ENCODE peak calls at places on chromosomes 3 and 15, in six cellular contexts. P is Peyer's patch, R is cardiac muscle cell, C is body of pancreas, Y is heart right ventricle, L is gastrocnemius medialis. O is an unnamed sample.

GRCh38 chr15:62163397-62163796 is 1.7 kb downstream of the C2CD4B start:
- DNase-seq in L (no peak), P (no peak), R (no peak), C (no peak), Y (no peak), O (no peak)

GRCh38 chr3:116000315-116000714 is 377.0 kb downstream of the GAP43 start:
- DNase-seq in R (peak; percentile 71), Y (no peak), C (peak; percentile 11), L (no peak), P (no peak), O (no peak)

GRCh38 chr3:132276228-132276906 is 40.8 kb upstream of the ACP3 start:
- DNase-seq in R (no peak), L (no peak), P (no peak), Y (no peak), C (peak; percentile 31), O (no peak)

GRCh38 chr15:63044645-63045437 is 2.3 kb downstream of the TPM1 start:
- DNase-seq in P (no peak), Y (peak; percentile 41), R (no peak), C (no peak), L (no peak), O (no peak)

GRCh38 chr3:38017445-38018295 is 11.8 kb downstream of the PLCD1 start:
- DNase-seq in Y (no peak), R (no peak), C (peak; percentile 1), L (no peak), P (no peak), O (no peak)

GRCh38 chr15:32794973-32795372 is 77.2 kb downstream of the GREM1 start:
- DNase-seq in P (no peak), L (no peak), C (no peak), R (no peak), Y (no peak), O (no peak)

GRCh38 chr3:44522494-44522933 is 32.5 kb upstream of the ZKSCAN7 start:
- DNase-seq in R (no peak), L (no peak), Y (no peak), P (no peak), C (no peak), O (no peak)

GRCh38 chr3:41630017-41630416 is 331.9 kb downstream of the ULK4 start:
- DNase-seq in Y (no peak), P (no peak), R (no peak), L (no peak), C (no peak), O (no peak)

GRCh38 chr3:195813916-195814486 is 2.3 kb upstream of the MUC4 start:
- DNase-seq in P (no peak), R (no peak), C (no peak), L (no peak), Y (no peak), O (no peak)

GRCh38 chr3:178703268-178703975 is 167.2 kb downstream of the KCNMB2 start:
- DNase-seq in L (no peak), C (no peak), R (peak; percentile 18), P (no peak), Y (no peak), O (no peak)

GRCh38 chr3:151372063-151372820 is 12.3 kb downstream of the P2RY12 start:
- DNase-seq in P (no peak), L (no peak), C (no peak), Y (no peak), R (no peak), O (no peak)

GRCh38 chr3:184289426-184289938 is 9.6 kb upstream of the PSMD2 start:
- DNase-seq in P (peak; percentile 67), C (peak; percentile 61), Y (peak; percentile 34), R (peak; percentile 65), L (peak; percentile 28), O (peak; percentile 37)

GRCh38 chr3:127422663-127423375 is 135.0 kb upstream of the PRR20G start:
- DNase-seq in L (no peak), Y (no peak), P (no peak), C (no peak), R (no peak), O (no peak)

GRCh38 chr3:160112996-160113395 is 112.2 kb upstream of the C3orf80 start:
- DNase-seq in L (no peak), Y (no peak), P (no peak), R (no peak), C (no peak), O (no peak)

GRCh38 chr15:96416934-96417759 is 86.6 kb downstream of the NR2F2 start:
- DNase-seq in P (no peak), Y (no peak), L (no peak), R (peak; percentile 22), C (no peak), O (no peak)

GRCh38 chr3:114452176-114452744 is 158.4 kb downstream of the TIGIT start:
- DNase-seq in P (no peak), C (no peak), Y (no peak), R (no peak), L (no peak), O (peak; percentile 8)

GRCh38 chr15:93467327-93467726 is 378.3 kb upstream of the RGMA start:
- DNase-seq in L (peak; percentile 98), R (no peak), Y (peak; percentile 52), P (peak; percentile 62), C (peak; percentile 56), O (peak; percentile 69)

GRCh38 chr3:38490288-38490860 is 5.8 kb upstream of the EXOG start:
- DNase-seq in C (no peak), P (no peak), L (no peak), Y (no peak), R (no peak), O (no peak)

GRCh38 chr3:156321934-156322333 is 201.6 kb downstream of the KCNAB1 start:
- DNase-seq in R (no peak), C (no peak), L (no peak), Y (no peak), P (no peak), O (no peak)

GRCh38 chr3:178078933-178079332 is 457.3 kb upstream of the KCNMB2 start:
- DNase-seq in P (no peak), R (peak; percentile 93), L (no peak), Y (no peak), C (peak; percentile 30), O (no peak)

GRCh38 chr15:43958894-43959330 is 132.1 kb downstream of the WDR76 start:
- DNase-seq in L (no peak), P (no peak), Y (no peak), C (no peak), R (peak; percentile 42), O (no peak)

GRCh38 chr15:67177750-67178149 is 76.7 kb downstream of the AAGAB start:
- DNase-seq in R (no peak), C (no peak), L (peak; percentile 18), P (no peak), Y (no peak), O (no peak)

GRCh38 chr3:117903226-117903625 is 1131.4 kb downstream of the IGSF11 start:
- DNase-seq in Y (no peak), P (no peak), R (no peak), L (no peak), C (peak; percentile 6), O (no peak)

GRCh38 chr3:159208080-159208479 is 406.2 kb downstream of the MFSD1 start:
- DNase-seq in R (no peak), C (no peak), L (no peak), P (no peak), Y (no peak), O (no peak)

GRCh38 chr15:58793862-58794261 is 22.8 kb downstream of the MINDY2 start:
- DNase-seq in L (no peak), C (peak; percentile 52), R (peak; percentile 31), Y (no peak), P (no peak), O (no peak)

GRCh38 chr15:98421419-98422085 is 226.8 kb upstream of the IGF1R start:
- DNase-seq in P (peak; percentile 74), L (peak; percentile 26), C (peak; percentile 51), R (peak; percentile 54), Y (peak; percentile 73), O (peak; percentile 61)

GRCh38 chr3:9211155-9211950 is 38.1 kb downstream of the SRGAP3 start:
- DNase-seq in C (no peak), L (no peak), R (peak; percentile 64), Y (no peak), P (no peak), O (no peak)

GRCh38 chr3:149547954-149548728 is 73.6 kb downstream of the TM4SF4 start:
- DNase-seq in R (peak; percentile 94), Y (no peak), P (no peak), L (peak; percentile 43), C (peak; percentile 71), O (no peak)

GRCh38 chr15:48800811-48801460 is 9.9 kb downstream of the CEP152 start:
- DNase-seq in P (no peak), L (no peak), C (no peak), R (peak; percentile 68), Y (no peak), O (no peak)

GRCh38 chr15:76340802-76341365 is 4.3 kb downstream of the ISL2 start:
- DNase-seq in C (peak; percentile 43), P (peak; percentile 66), L (peak; percentile 37), R (no peak), Y (no peak), O (no peak)

GRCh38 chr3:47996440-47996839 is 19.8 kb downstream of the MAP4 start:
- DNase-seq in R (no peak), C (no peak), L (no peak), P (no peak), Y (no peak), O (no peak)

GRCh38 chr3:42684632-42685362 is 540 bp upstream of the KLHL40 start:
- DNase-seq in C (no peak), P (no peak), L (peak; percentile 24), Y (no peak), R (no peak), O (no peak)
- TF ChIP-seq CTCF in C (no peak), P (no peak), L (no peak), Y (no peak), R (no peak), O (no peak)

GRCh38 chr15:25052191-25052999 is 97.6 kb downstream of the SNRPN start:
- DNase-seq in R (no peak), L (peak; percentile 4), C (no peak), Y (no peak), P (no peak), O (no peak)
- H3K9me3 ChIP-seq in R (peaks cover 10% of the 10 kb centered on the region), L (peaks cover 50% of the 10 kb centered on the region), C (peaks cover 15% of the 10 kb centered on the region), Y (peaks cover 39% of the 10 kb centered on the region), P (no peaks in the 10 kb centered on the region), O (peaks cover 54% of the 10 kb centered on the region)

GRCh38 chr3:187531831-187532230 is 138.4 kb downstream of the SST start:
- DNase-seq in R (no peak), C (no peak), Y (no peak), L (no peak), P (no peak), O (no peak)
- H3K27ac ChIP-seq in R (no peak overlapping the region), C (no peak overlapping the region), Y (no peak overlapping the region), L (no peak overlapping the region), P (no peak overlapping the region), O (no peak overlapping the region)

DNA sequence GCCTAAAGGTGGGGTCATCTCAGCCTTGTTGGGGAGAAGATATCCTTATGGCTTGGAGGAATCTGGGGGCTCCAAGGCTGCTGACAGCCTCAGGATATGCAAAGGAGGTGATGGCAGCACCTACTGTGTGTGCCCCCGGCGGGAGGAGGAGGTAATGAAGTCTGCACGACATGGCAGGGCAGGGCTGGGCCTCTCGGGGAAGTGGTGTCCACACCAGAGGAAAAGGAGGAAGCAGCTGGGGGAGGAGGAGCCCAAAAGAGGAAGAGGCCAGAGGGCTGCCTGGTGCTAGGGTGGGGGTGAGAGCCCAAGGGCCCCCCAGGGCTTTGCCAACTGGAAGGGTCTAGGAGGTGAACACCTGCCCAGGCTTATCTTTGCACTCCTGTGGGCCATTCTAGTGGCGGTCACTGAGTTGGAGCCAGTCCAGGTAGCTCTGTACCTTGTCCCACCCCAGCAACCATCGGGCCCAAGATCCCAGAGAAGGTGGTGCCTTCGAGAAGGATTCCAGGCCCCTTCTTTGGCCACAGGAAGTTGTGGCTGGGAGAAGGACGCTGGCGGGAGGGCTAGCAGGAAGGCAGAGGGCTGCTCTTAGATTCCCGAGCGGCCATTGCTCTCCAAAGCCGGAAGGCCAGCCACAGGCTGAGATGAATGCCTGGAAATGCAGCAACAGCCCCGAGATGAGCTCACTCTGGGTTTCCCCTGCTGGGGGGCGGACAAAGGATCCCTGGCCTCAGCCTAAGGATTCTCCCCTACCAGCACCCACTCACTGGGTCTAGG is 7.0 kb downstream of the GNAI2 start:
- DNase-seq in Y (peak; percentile 69), P (peak; percentile 91), R (peak; percentile 80), L (peak; percentile 58), C (peak; percentile 74), O (no peak)
- TF ChIP-seq CTCF in Y (no peak), P (no peak), R (no peak), L (no peak), C (no peak), O (no peak)